ENCODE peak calls at places on chromosomes 16 and 17, in seven cellular contexts. E is HCT116, K is GM23248, Q is fibroblast of lung, B is astrocyte, M is endothelial cell of umbilical vein, C is IMR-90. S is an unnamed sample.

GRCh38 chr17:55825213-55825612 is 74.4 kb downstream of the PCTP start:
- DNase-seq in M (peak; percentile 8), C (no peak), B (no peak), K (no peak), Q (no peak), E (no peak), S (peak; percentile 56)

GRCh38 chr17:4472281-4472680 is 26.4 kb upstream of the SPNS2 start:
- DNase-seq in E (no peak), C (no peak), Q (no peak), K (no peak), M (no peak), B (no peak), S (no peak)

GRCh38 chr17:5630434-5630833 is 46.1 kb upstream of the NLRP1 start:
- DNase-seq in C (peak; percentile 46), E (no peak), B (peak; percentile 18), K (peak; percentile 95), M (peak; percentile 73), Q (no peak), S (no peak)

GRCh38 chr16:87620201-87620495 is 17.8 kb downstream of the JPH3 start:
- DNase-seq in K (no peak), Q (no peak), B (no peak), M (no peak), C (no peak), E (no peak), S (peak; percentile 66)

GRCh38 chr17:79388556-79389295 is 222.1 kb downstream of the RBFOX3 start:
- DNase-seq in Q (peak; percentile 11), C (peak; percentile 27), K (peak; percentile 73), M (peak; percentile 33), E (peak; percentile 18), B (no peak), S (peak; percentile 87)

GRCh38 chr16:28317040-28317880 is 24.9 kb downstream of the SBK1 start:
- DNase-seq in M (peak; percentile 44), B (peak; percentile 13), C (peak; percentile 34), Q (peak; percentile 37), E (peak; percentile 21), K (peak; percentile 72), S (peak; percentile 86)

GRCh38 chr17:59783221-59784016 is 76.0 kb downstream of the VMP1 start:
- DNase-seq in C (peak; percentile 60), M (peak; percentile 91), K (peak; percentile 40), B (peak; percentile 83), E (peak; percentile 80), Q (peak; percentile 64), S (no peak)

GRCh38 chr16:4273858-4274291 is 1.1 kb upstream of the TFAP4 start:
- DNase-seq in M (peak; percentile 63), K (peak; percentile 49), B (no peak), Q (peak; percentile 47), C (peak; percentile 22), E (peak; percentile 51), S (peak; percentile 94)

GRCh38 chr17:40060887-40061480 is 1.8 kb upstream of the THRA start:
- DNase-seq in M (no peak), E (no peak), Q (no peak), C (no peak), B (no peak), K (no peak), S (no peak)

GRCh38 chr17:40242774-40243173 is 23.7 kb downstream of the WIPF2 start:
- DNase-seq in Q (no peak), E (no peak), M (no peak), K (peak; percentile 68), C (no peak), B (no peak), S (no peak)

GRCh38 chr17:82655038-82655479 is 6.8 kb upstream of the WDR45B start:
- DNase-seq in B (no peak), Q (no peak), M (peak; percentile 21), C (no peak), E (no peak), K (no peak), S (no peak)

GRCh38 chr16:11632455-11632921 is 35.8 kb upstream of the SNN start:
- DNase-seq in K (peak; percentile 93), Q (peak; percentile 78), M (peak; percentile 71), C (peak; percentile 93), B (peak; percentile 86), E (no peak), S (no peak)

GRCh38 chr16:76335187-76335974 is 58.2 kb downstream of the CNTNAP4 start:
- DNase-seq in K (no peak), M (no peak), C (no peak), Q (no peak), B (no peak), E (no peak), S (no peak)

GRCh38 chr16:28546626-28547025 is 7.1 kb upstream of the SGF29 start:
- DNase-seq in K (no peak), E (no peak), M (no peak), Q (no peak), C (no peak), B (no peak), S (no peak)

GRCh38 chr17:43916385-43916784 is 9.0 kb upstream of the MPP2 start:
- DNase-seq in B (no peak), Q (no peak), E (no peak), M (no peak), K (no peak), C (no peak), S (no peak)

GRCh38 chr16:31674686-31675085 is 147.0 kb downstream of the AHSP start:
- DNase-seq in K (no peak), E (no peak), Q (no peak), M (no peak), C (no peak), B (no peak), S (no peak)

GRCh38 chr17:45311762-45312476 is 4.9 kb downstream of the MAP3K14 start:
- DNase-seq in K (peak; percentile 67), B (peak; percentile 69), M (no peak), E (peak; percentile 82), Q (no peak), C (peak; percentile 63), S (no peak)

GRCh38 chr17:30920282-30920681 is 1.5 kb upstream of the ADAP2 start:
- DNase-seq in C (peak; percentile 69), E (no peak), K (peak; percentile 30), B (no peak), Q (peak; percentile 37), M (peak; percentile 57), S (peak; percentile 67)

GRCh38 chr17:80862341-80862969 is 129.2 kb upstream of the CHMP6 start:
- DNase-seq in B (no peak), K (no peak), E (no peak), M (no peak), C (no peak), Q (no peak), S (peak; percentile 52)

GRCh38 chr16:57534881-57535658 is 1.3 kb downstream of the CCDC102A start:
- DNase-seq in C (no peak), Q (no peak), B (no peak), E (no peak), K (peak; percentile 12), M (no peak), S (no peak)
- H3K4me2 ChIP-seq in C (peak overlapping the region; percentile 99), Q (peak overlapping the region; percentile 80), B (peak overlapping the region; percentile 99), E (peak overlapping the region; percentile 99), K (peak overlapping the region; percentile 90), M (no peak overlapping the region), S (peak overlapping the region; percentile 85)

GRCh38 chr16:66134875-66135274 is 231.6 kb upstream of the CDH5 start:
- DNase-seq in K (no peak), C (no peak), Q (no peak), E (no peak), M (no peak), B (no peak), S (no peak)
- H3K4me2 ChIP-seq in K (no peak overlapping the region), C (no peak overlapping the region), Q (no peak overlapping the region), E (no peak overlapping the region), M (no peak overlapping the region), B (no peak overlapping the region), S (no peak overlapping the region)

GRCh38 chr16:81151648-81152047 is 55.5 kb upstream of the GCSH start:
- DNase-seq in C (no peak), B (no peak), E (no peak), Q (no peak), M (no peak), K (no peak), S (no peak)
- H3K4me2 ChIP-seq in C (no peak overlapping the region), B (no peak overlapping the region), E (no peak overlapping the region), Q (no peak overlapping the region), M (no peak overlapping the region), K (no peak overlapping the region), S (no peak overlapping the region)

GRCh38 chr16:47977802-47978201 is 178.0 kb downstream of the ABCC12 start:
- DNase-seq in Q (no peak), K (no peak), B (no peak), M (no peak), E (no peak), C (no peak), S (no peak)

GRCh38 chr16:47976609-47977180 is 179.1 kb downstream of the ABCC12 start:
- DNase-seq in Q (no peak), B (no peak), E (no peak), M (no peak), K (no peak), C (no peak), S (no peak)

GRCh38 chr16:47983999-47984580 is 171.7 kb downstream of the ABCC12 start:
- DNase-seq in B (peak; percentile 23), E (no peak), M (no peak), K (no peak), Q (no peak), C (no peak), S (no peak)

GRCh38 chr16:47978491-47979490 is 177.0 kb downstream of the ABCC12 start:
- DNase-seq in M (no peak), Q (no peak), K (no peak), B (no peak), C (no peak), E (no peak), S (peak; percentile 8)

GRCh38 chr16:47979783-47980182 is 176.0 kb downstream of the ABCC12 start:
- DNase-seq in E (no peak), B (no peak), C (no peak), K (no peak), Q (no peak), M (no peak), S (no peak)
- H3K4me2 ChIP-seq in E (no peak overlapping the region), B (no peak overlapping the region), C (no peak overlapping the region), K (no peak overlapping the region), Q (no peak overlapping the region), M (no peak overlapping the region), S (no peak overlapping the region)

S was measured in GM23338.